ENCODE peak calls at places on chromosomes 13 and 19, in nine cellular contexts. V is HuH-7, A is skeletal muscle cell, Y is neuronal stem cell, E is NCI-H1092, M is GM04504, B is mesenchymal stem cell, K is psoas muscle, F is GM12864. W is an unnamed sample.

GRCh38 chr13:113324336-113324882 is 27.4 kb downstream of the LAMP1 start:
- DNase-seq in Y (no peak), A (no peak), E (no peak), K (no peak), B (no peak), M (no peak), F (no peak), V (no peak), W (no peak)

GRCh38 chr19:48123907-48124675 is 13.5 kb upstream of the PLA2G4C start:
- DNase-seq in K (no peak), A (peak; percentile 44), F (no peak), V (no peak), E (no peak), M (no peak), B (no peak), Y (peak; percentile 54), W (peak; percentile 29)

GRCh38 chr13:95471960-95472359 is 80.6 kb upstream of the CLDN10 start:
- DNase-seq in V (no peak), E (no peak), F (no peak), K (no peak), B (no peak), M (no peak), Y (no peak), A (no peak), W (no peak)

GRCh38 chr19:48544856-48545750 is 6.9 kb upstream of the SULT2B1 start:
- DNase-seq in V (no peak), A (no peak), K (no peak), F (no peak), E (no peak), B (no peak), Y (no peak), M (no peak), W (no peak)

GRCh38 chr13:46926856-46927625 is 30.2 kb upstream of the HTR2A start:
- DNase-seq in Y (no peak), E (no peak), F (no peak), K (no peak), V (peak; percentile 12), M (peak; percentile 45), B (peak; percentile 58), A (peak; percentile 36), W (peak; percentile 42)

GRCh38 chr13:35531551-35531950 is 55.1 kb upstream of the MAB21L1 start:
- DNase-seq in M (no peak), F (no peak), B (no peak), E (no peak), Y (no peak), A (no peak), V (no peak), K (no peak), W (no peak)

GRCh38 chr19:32886241-32886640 is 16.7 kb upstream of the SLC7A9 start:
- DNase-seq in A (no peak), E (no peak), M (no peak), Y (no peak), B (no peak), F (no peak), K (no peak), V (no peak), W (no peak)

GRCh38 chr13:30928971-30929370 is 3.5 kb upstream of the TEX26 start:
- DNase-seq in Y (no peak), A (no peak), B (no peak), F (no peak), M (no peak), V (no peak), K (no peak), E (no peak), W (no peak)

GRCh38 chr13:26019881-26020535 is 31.8 kb downstream of the SHISA2 start:
- DNase-seq in M (peak; percentile 3), K (no peak), B (peak; percentile 94), V (no peak), F (no peak), E (no peak), A (peak; percentile 59), Y (no peak), W (no peak)

GRCh38 chr13:28636677-28637317 is 22.1 kb upstream of the POMP start:
- DNase-seq in B (peak; percentile 84), F (no peak), M (no peak), V (peak; percentile 48), Y (peak; percentile 38), E (peak; percentile 21), K (no peak), A (peak; percentile 65), W (peak; percentile 89)

GRCh38 chr19:35294328-35294727 is 2.4 kb downstream of the MAG start:
- DNase-seq in E (no peak), V (no peak), A (no peak), B (no peak), M (no peak), K (no peak), Y (no peak), F (no peak), W (no peak)

GRCh38 chr13:110119943-110120905 is 186.7 kb downstream of the COL4A1 start:
- DNase-seq in M (no peak), F (no peak), K (no peak), E (no peak), Y (no peak), A (no peak), V (no peak), B (no peak), W (no peak)

GRCh38 chr19:46863818-46864629 is 3.2 kb downstream of the ARHGAP35 start:
- DNase-seq in B (peak; percentile 46), Y (peak; percentile 70), F (no peak), K (no peak), A (no peak), E (no peak), M (no peak), V (no peak), W (peak; percentile 40)

GRCh38 chr13:51895906-51896888 is 34.4 kb downstream of the CCDC70 start:
- DNase-seq in Y (peak; percentile 26), B (peak; percentile 64), K (no peak), F (peak; percentile 8), A (peak; percentile 13), M (peak; percentile 24), V (peak; percentile 63), E (no peak), W (peak; percentile 62)

W was measured in fibroblast of villous mesenchyme.